ENCODE peak calls at places on chromosomes 16 and 17, in five cellular contexts. E is upper lobe of right lung, C is breast epithelium, V is GM23338, L is gastrocnemius medialis. Y is an unnamed sample.
A peak's percentile ranks its signal among the peaks of the same experiment; 100 is the strongest.

GRCh38 chr17:16106161-16106891 is 106.7 kb downstream of the TTC19 start:
- DNase-seq in L (peak; percentile 4), E (no peak), V (no peak), C (no peak), Y (no peak)

GRCh38 chr17:57914274-57915147 is 40.7 kb downstream of the CUEDC1 start:
- DNase-seq in V (no peak), E (no peak), L (no peak), C (no peak), Y (no peak)

GRCh38 chr16:59202463-59202862 is 468.3 kb upstream of the GOT2 start:
- DNase-seq in V (no peak), E (no peak), L (no peak), C (no peak), Y (no peak)

GRCh38 chr17:18322522-18322921 is 7.4 kb downstream of the SMCR8 start:
- DNase-seq in C (no peak), L (no peak), V (no peak), E (no peak), Y (no peak)

GRCh38 chr16:17776888-17777287 is 306.1 kb upstream of the XYLT1 start:
- DNase-seq in V (no peak), E (no peak), C (no peak), L (no peak), Y (no peak)

GRCh38 chr16:728131-728889 is 1.4 kb downstream of the HAGHL start:
- DNase-seq in L (no peak), V (peak; percentile 80), E (peak; percentile 88), C (no peak), Y (peak; percentile 50)

GRCh38 chr17:35799942-35800341 is 4.5 kb upstream of the MMP28 start:
- DNase-seq in L (no peak), E (peak; percentile 88), C (peak; percentile 90), V (no peak), Y (peak; percentile 94)

GRCh38 chr16:77669057-77669456 is 53.3 kb upstream of the NUDT7 start:
- DNase-seq in L (no peak), V (no peak), E (no peak), C (no peak), Y (no peak)

GRCh38 chr16:14400285-14400977 is 229.6 kb downstream of the PARN start:
- DNase-seq in C (no peak), V (no peak), E (no peak), L (no peak), Y (no peak)
- H3K27ac ChIP-seq in C (no peak overlapping the region), V (no peak overlapping the region), E (no peak overlapping the region), L (peak overlapping the region; percentile 96), Y (peak overlapping the region; percentile 65)

GRCh38 chr16:66943426-66944053 is 8.2 kb downstream of the CES2 start:
- DNase-seq in L (no peak), E (no peak), V (no peak), C (no peak), Y (no peak)
- H3K27ac ChIP-seq in L (no peak overlapping the region), E (no peak overlapping the region), V (no peak overlapping the region), C (no peak overlapping the region), Y (no peak overlapping the region)

GRCh38 chr17:2375406-2375805 is 25.5 kb downstream of the MNT start:
- DNase-seq in E (no peak), L (no peak), V (no peak), C (no peak), Y (no peak)
- H3K27ac ChIP-seq in E (no peak overlapping the region), L (peak overlapping the region; percentile 57), V (no peak overlapping the region), C (peak overlapping the region; percentile 88), Y (peak overlapping the region; percentile 54)

GRCh38 chr16:74592847-74593246 is 14.1 kb downstream of the GLG1 start:
- DNase-seq in L (no peak), C (no peak), E (no peak), V (no peak), Y (no peak)

GRCh38 chr16:74601131-74601871 is 5.6 kb downstream of the GLG1 start:
- DNase-seq in L (no peak), V (no peak), C (no peak), E (no peak), Y (no peak)

GRCh38 chr16:74591914-74592650 is 14.8 kb downstream of the GLG1 start:
- DNase-seq in V (no peak), C (no peak), E (no peak), L (no peak), Y (no peak)

DNA sequence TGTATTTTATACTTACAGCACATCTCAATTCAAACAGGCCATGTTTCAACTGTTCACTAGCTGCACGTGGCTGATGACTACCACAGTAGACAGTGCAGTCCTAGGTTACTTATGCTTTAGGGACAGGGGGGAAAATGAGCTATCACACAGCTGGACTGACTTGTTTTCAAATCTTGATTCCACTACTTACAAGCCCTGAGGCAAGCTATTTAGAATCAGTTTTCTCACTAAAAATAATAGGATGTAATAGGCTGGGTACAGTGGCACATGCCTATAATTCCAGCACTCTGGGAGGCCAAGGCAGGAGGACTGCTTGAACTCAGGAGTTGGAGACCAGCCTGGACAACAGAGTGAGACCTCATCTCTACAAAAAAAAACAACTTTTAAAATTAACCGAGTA is 10.3 kb downstream of the GLG1 start:
- DNase-seq in C (no peak), V (no peak), E (no peak), L (no peak), Y (no peak)
- H3K27ac ChIP-seq in C (no peak overlapping the region), V (no peak overlapping the region), E (no peak overlapping the region), L (no peak overlapping the region), Y (no peak overlapping the region)

DNA sequence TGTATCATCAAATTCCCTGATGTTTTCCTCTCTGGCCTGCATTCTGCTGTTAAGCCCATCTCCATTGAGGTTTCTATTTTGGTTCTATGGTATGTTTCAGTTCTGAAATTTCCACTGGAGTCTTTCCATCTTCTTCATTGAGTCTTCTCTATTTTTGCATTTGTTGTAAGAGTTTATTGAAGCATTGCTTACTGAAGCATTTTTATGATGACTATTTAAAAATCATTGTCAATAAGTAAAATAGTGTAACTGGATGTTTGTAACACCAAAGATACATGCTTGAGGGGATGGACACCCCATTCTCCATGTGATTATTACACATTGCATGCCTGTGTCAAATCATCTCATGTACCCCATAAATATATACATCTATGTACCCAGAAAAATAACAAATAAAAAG is 8.6 kb downstream of the KRT40 start:
- DNase-seq in L (no peak), E (no peak), V (no peak), C (no peak), Y (no peak)
- H3K27ac ChIP-seq in L (no peak overlapping the region), E (no peak overlapping the region), V (no peak overlapping the region), C (no peak overlapping the region), Y (no peak overlapping the region)

GRCh38 chr16:30894540-30895368 is 877 bp upstream of the BCL7C start:
- DNase-seq in C (no peak), V (no peak), L (no peak), E (no peak), Y (peak; percentile 28)

GRCh38 chr16:30893744-30894539 is at the start of gene BCL7C:
- DNase-seq in L (peak; percentile 89), C (peak; percentile 87), V (peak; percentile 93), E (peak; percentile 98), Y (peak; percentile 89)

GRCh38 chr16:30896203-30896889 is at the start of gene CTF1:
- DNase-seq in L (peak; percentile 48), V (peak; percentile 85), E (peak; percentile 88), C (peak; percentile 70), Y (peak; percentile 76)

GRCh38 chr16:30896890-30897730 is 696 bp downstream of the CTF1 start:
- DNase-seq in V (peak; percentile 98), C (peak; percentile 88), E (peak; percentile 95), L (peak; percentile 84), Y (peak; percentile 89)

GRCh38 chr16:30895592-30896202 is 717 bp upstream of the CTF1 start:
- DNase-seq in E (no peak), C (no peak), L (no peak), V (no peak), Y (no peak)
- H3K27ac ChIP-seq in E (peak overlapping the region; percentile 96), C (peak overlapping the region; percentile 98), L (peak overlapping the region; percentile 94), V (peak overlapping the region; percentile 99), Y (peak overlapping the region; percentile 100)

GRCh38 chr17:37512442-37513070 is 22.9 kb downstream of the DUSP14 start:
- DNase-seq in E (no peak), C (no peak), V (peak; percentile 33), L (no peak), Y (no peak)
- H3K27ac ChIP-seq in E (no peak overlapping the region), C (no peak overlapping the region), V (no peak overlapping the region), L (no peak overlapping the region), Y (no peak overlapping the region)

GRCh38 chr16:31128711-31129567 is 6.6 kb downstream of the PRSS8 start:
- DNase-seq in E (peak; percentile 84), V (no peak), L (no peak), C (no peak), Y (no peak)

GRCh38 chr16:31125844-31126243 is 8.4 kb downstream of the KAT8 start:
- DNase-seq in L (no peak), C (no peak), E (no peak), V (no peak), Y (no peak)

GRCh38 chr16:31130336-31130812 is 5.2 kb downstream of the PRSS8 start:
- DNase-seq in E (peak; percentile 77), L (no peak), V (no peak), C (no peak), Y (no peak)

GRCh38 chr16:31129568-31130335 is 5.8 kb downstream of the PRSS8 start:
- DNase-seq in L (no peak), E (peak; percentile 91), C (no peak), V (no peak), Y (peak; percentile 32)

DNA sequence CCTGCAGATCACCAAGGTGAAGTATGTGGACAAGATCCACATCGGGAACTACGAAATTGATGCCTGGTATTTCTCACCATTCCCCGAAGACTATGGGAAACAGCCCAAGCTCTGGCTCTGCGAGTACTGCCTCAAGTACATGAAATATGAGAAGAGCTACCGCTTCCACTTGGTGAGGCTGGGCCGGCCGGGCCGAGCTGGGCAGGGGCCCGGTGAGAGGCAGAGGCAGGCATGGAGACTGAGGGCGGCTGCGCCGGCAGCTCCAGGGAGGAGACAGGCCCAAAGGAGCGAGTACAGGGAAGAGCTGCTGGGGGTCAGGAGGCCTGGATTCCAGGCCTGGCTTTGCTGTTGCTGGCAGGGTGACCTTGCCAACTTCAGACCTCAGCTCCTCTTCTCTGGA is 8.3 kb downstream of the PRSS8 start:
- DNase-seq in V (no peak), L (no peak), C (no peak), E (peak; percentile 79), Y (no peak)
- H3K27ac ChIP-seq in V (no peak overlapping the region), L (peak overlapping the region; percentile 79), C (peak overlapping the region; percentile 95), E (peak overlapping the region; percentile 96), Y (peak overlapping the region; percentile 92)

Y was measured in prostate gland.